ENCODE peak calls at places on chromosomes 11 and 22, in nine cellular contexts. B is pancreas; K is stimulated activated CD4-positive, alpha-beta T cell treated with anti-CD3 and anti-CD28 coated beads, TNF-alpha, amount 100 ng/mL, for 24 hours; N is body of pancreas; Z is kidney tubule cell; M is thoracic aorta; F is LoVo; P is naive thymus-derived CD4-positive, alpha-beta T cell; I is NCI-H1092 treated with DMSO at 0.1 percent for 48 hours. X is an unnamed sample.

GRCh38 chr11:44903035-44903434 is 47.6 kb downstream of the TP53I11 start:
- DNase-seq in B (no peak), K (no peak), N (no peak), Z (no peak), M (no peak), F (no peak), P (no peak), I (no peak), X (no peak)

GRCh38 chr11:68441466-68442230 is 18.9 kb upstream of the PPP6R3 start:
- DNase-seq in B (no peak), K (no peak), N (no peak), Z (peak; percentile 27), M (no peak), F (no peak), P (no peak), I (peak; percentile 34), X (no peak)

GRCh38 chr22:50315289-50316113 is 8.1 kb upstream of the PLXNB2 start:
- DNase-seq in B (no peak), K (no peak), N (no peak), Z (no peak), M (no peak), F (no peak), P (no peak), I (no peak), X (no peak)

GRCh38 chr11:125457814-125458343 is 38.2 kb downstream of the FEZ1 start:
- DNase-seq in B (no peak), K (no peak), N (peak; percentile 36), Z (peak; percentile 41), M (peak; percentile 32), F (no peak), P (no peak), I (no peak), X (peak; percentile 12)

GRCh38 chr11:64148917-64149617 is 16.8 kb downstream of the MACROD1 start:
- DNase-seq in B (no peak), K (no peak), N (no peak), Z (no peak), M (no peak), F (no peak), P (no peak), I (no peak), X (no peak)

GRCh38 chr22:17366830-17367229 is 2.4 kb upstream of the CECR2 start:
- DNase-seq in B (no peak), K (no peak), N (no peak), Z (no peak), M (no peak), F (peak; percentile 18), P (peak; percentile 18), I (no peak), X (no peak)

GRCh38 chr22:28129319-28129962 is 210.4 kb upstream of the PITPNB start:
- DNase-seq in B (no peak), K (no peak), N (no peak), Z (peak; percentile 2), M (no peak), F (no peak), P (no peak), I (no peak), X (peak; percentile 12)

GRCh38 chr11:119355091-119355843 is 8.8 kb upstream of the MFRP start:
- DNase-seq in B (no peak), K (no peak), N (no peak), Z (no peak), M (no peak), F (no peak), P (no peak), I (no peak), X (no peak)